ENCODE peak calls at places on chromosomes 16 and 17, in five cellular contexts. One of them, this sample, is unnamed.

GRCh38 chr16:50724237-50724747 is 17.6 kb upstream of the CYLD start:
- DNase-seq in GM13977: no peak
- DNase-seq in activated CD4-positive, CD25-positive, alpha-beta regulatory T cell: no peak
- DNase-seq in stimulated activated CD4-positive, alpha-beta T cell treated with anti-CD3 and anti-CD28 coated beads, TNF-alpha, amount 100 ng/mL, for 24 hours: no peak
- DNase-seq in astrocyte of the spinal cord: no peak
- DNase-seq in this sample: no peak

GRCh38 chr16:84985079-84986065 is 26.0 kb downstream of the ZDHHC7 start:
- DNase-seq in astrocyte of the spinal cord: peak
- DNase-seq in GM13977: no peak
- DNase-seq in stimulated activated CD4-positive, alpha-beta T cell treated with anti-CD3 and anti-CD28 coated beads, TNF-alpha, amount 100 ng/mL, for 24 hours: no peak
- DNase-seq in activated CD4-positive, CD25-positive, alpha-beta regulatory T cell: no peak
- DNase-seq in this sample: no peak

GRCh38 chr17:81002409-81003361 is 11.0 kb downstream of the CHMP6 start:
- DNase-seq in activated CD4-positive, CD25-positive, alpha-beta regulatory T cell: no peak
- DNase-seq in GM13977: peak
- DNase-seq in stimulated activated CD4-positive, alpha-beta T cell treated with anti-CD3 and anti-CD28 coated beads, TNF-alpha, amount 100 ng/mL, for 24 hours: no peak
- DNase-seq in astrocyte of the spinal cord: peak
- DNase-seq in this sample: peak

GRCh38 chr17:34601431-34601830 is 22.0 kb downstream of the TMEM132E start:
- DNase-seq in activated CD4-positive, CD25-positive, alpha-beta regulatory T cell: no peak
- DNase-seq in stimulated activated CD4-positive, alpha-beta T cell treated with anti-CD3 and anti-CD28 coated beads, TNF-alpha, amount 100 ng/mL, for 24 hours: no peak
- DNase-seq in astrocyte of the spinal cord: no peak
- DNase-seq in GM13977: no peak
- DNase-seq in this sample: no peak

GRCh38 chr16:52727878-52728277 is 180.9 kb upstream of the TOX3 start:
- DNase-seq in GM13977: no peak
- DNase-seq in activated CD4-positive, CD25-positive, alpha-beta regulatory T cell: no peak
- DNase-seq in astrocyte of the spinal cord: no peak
- DNase-seq in stimulated activated CD4-positive, alpha-beta T cell treated with anti-CD3 and anti-CD28 coated beads, TNF-alpha, amount 100 ng/mL, for 24 hours: no peak
- DNase-seq in this sample: no peak

GRCh38 chr17:77594416-77595209 is 363.9 kb upstream of the TNRC6C start:
- DNase-seq in GM13977: no peak
- DNase-seq in activated CD4-positive, CD25-positive, alpha-beta regulatory T cell: no peak
- DNase-seq in stimulated activated CD4-positive, alpha-beta T cell treated with anti-CD3 and anti-CD28 coated beads, TNF-alpha, amount 100 ng/mL, for 24 hours: no peak
- DNase-seq in astrocyte of the spinal cord: no peak
- DNase-seq in this sample: no peak

GRCh38 chr17:56707312-56708219 is 114.1 kb downstream of the NOG start:
- DNase-seq in astrocyte of the spinal cord: no peak
- DNase-seq in activated CD4-positive, CD25-positive, alpha-beta regulatory T cell: no peak
- DNase-seq in stimulated activated CD4-positive, alpha-beta T cell treated with anti-CD3 and anti-CD28 coated beads, TNF-alpha, amount 100 ng/mL, for 24 hours: no peak
- DNase-seq in GM13977: no peak
- DNase-seq in this sample: no peak

GRCh38 chr17:69608808-69609494 is 194.5 kb downstream of the MAP2K6 start:
- DNase-seq in astrocyte of the spinal cord: peak
- DNase-seq in GM13977: no peak
- DNase-seq in activated CD4-positive, CD25-positive, alpha-beta regulatory T cell: no peak
- DNase-seq in stimulated activated CD4-positive, alpha-beta T cell treated with anti-CD3 and anti-CD28 coated beads, TNF-alpha, amount 100 ng/mL, for 24 hours: no peak
- DNase-seq in this sample: no peak

GRCh38 chr17:49725453-49725852 is 17.7 kb upstream of the SLC35B1 start:
- DNase-seq in astrocyte of the spinal cord: no peak
- DNase-seq in GM13977: no peak
- DNase-seq in activated CD4-positive, CD25-positive, alpha-beta regulatory T cell: no peak
- DNase-seq in stimulated activated CD4-positive, alpha-beta T cell treated with anti-CD3 and anti-CD28 coated beads, TNF-alpha, amount 100 ng/mL, for 24 hours: no peak
- DNase-seq in this sample: no peak

GRCh38 chr16:71923941-71924690 is 28.8 kb downstream of the IST1 start:
- DNase-seq in astrocyte of the spinal cord: peak
- DNase-seq in GM13977: no peak
- DNase-seq in activated CD4-positive, CD25-positive, alpha-beta regulatory T cell: no peak
- DNase-seq in stimulated activated CD4-positive, alpha-beta T cell treated with anti-CD3 and anti-CD28 coated beads, TNF-alpha, amount 100 ng/mL, for 24 hours: no peak
- DNase-seq in this sample: no peak

GRCh38 chr16:30561212-30561816 is 3.1 kb upstream of the ZNF764 start:
- DNase-seq in GM13977: no peak
- DNase-seq in astrocyte of the spinal cord: no peak
- DNase-seq in stimulated activated CD4-positive, alpha-beta T cell treated with anti-CD3 and anti-CD28 coated beads, TNF-alpha, amount 100 ng/mL, for 24 hours: no peak
- DNase-seq in activated CD4-positive, CD25-positive, alpha-beta regulatory T cell: no peak
- DNase-seq in this sample: no peak

GRCh38 chr17:83196088-83196765 is 116.8 kb downstream of the METRNL start:
- DNase-seq in astrocyte of the spinal cord: peak
- DNase-seq in stimulated activated CD4-positive, alpha-beta T cell treated with anti-CD3 and anti-CD28 coated beads, TNF-alpha, amount 100 ng/mL, for 24 hours: no peak
- DNase-seq in activated CD4-positive, CD25-positive, alpha-beta regulatory T cell: no peak
- DNase-seq in GM13977: no peak
- DNase-seq in this sample: no peak

GRCh38 chr17:81641825-81642489 is 5.0 kb downstream of the TSPAN10 start:
- DNase-seq in activated CD4-positive, CD25-positive, alpha-beta regulatory T cell: no peak
- DNase-seq in stimulated activated CD4-positive, alpha-beta T cell treated with anti-CD3 and anti-CD28 coated beads, TNF-alpha, amount 100 ng/mL, for 24 hours: no peak
- DNase-seq in GM13977: no peak
- DNase-seq in astrocyte of the spinal cord: peak
- DNase-seq in this sample: no peak

GRCh38 chr16:67806428-67807147 is at the start of the genes RANBP10 and TSNAXIP1:
- DNase-seq in activated CD4-positive, CD25-positive, alpha-beta regulatory T cell: peak
- DNase-seq in astrocyte of the spinal cord: peak
- DNase-seq in stimulated activated CD4-positive, alpha-beta T cell treated with anti-CD3 and anti-CD28 coated beads, TNF-alpha, amount 100 ng/mL, for 24 hours: peak
- DNase-seq in GM13977: peak
- DNase-seq in this sample: peak

GRCh38 chr16:27985981-27986380 is 77.5 kb downstream of the GSG1L start:
- DNase-seq in astrocyte of the spinal cord: no peak
- DNase-seq in stimulated activated CD4-positive, alpha-beta T cell treated with anti-CD3 and anti-CD28 coated beads, TNF-alpha, amount 100 ng/mL, for 24 hours: no peak
- DNase-seq in activated CD4-positive, CD25-positive, alpha-beta regulatory T cell: no peak
- DNase-seq in GM13977: no peak
- DNase-seq in this sample: no peak

GRCh38 chr16:54937673-54938350 is 7.1 kb downstream of the IRX5 start:
- DNase-seq in activated CD4-positive, CD25-positive, alpha-beta regulatory T cell: no peak
- DNase-seq in GM13977: no peak
- DNase-seq in stimulated activated CD4-positive, alpha-beta T cell treated with anti-CD3 and anti-CD28 coated beads, TNF-alpha, amount 100 ng/mL, for 24 hours: no peak
- DNase-seq in astrocyte of the spinal cord: no peak
- DNase-seq in this sample: no peak

GRCh38 chr17:66306413-66306812 is 4.0 kb downstream of the PRKCA start:
- DNase-seq in GM13977: no peak
- DNase-seq in astrocyte of the spinal cord: peak
- DNase-seq in activated CD4-positive, CD25-positive, alpha-beta regulatory T cell: no peak
- DNase-seq in stimulated activated CD4-positive, alpha-beta T cell treated with anti-CD3 and anti-CD28 coated beads, TNF-alpha, amount 100 ng/mL, for 24 hours: no peak
- DNase-seq in this sample: no peak

GRCh38 chr17:42059815-42060214 is 9.4 kb upstream of the C17orf113 start:
- DNase-seq in astrocyte of the spinal cord: no peak
- DNase-seq in GM13977: no peak
- DNase-seq in stimulated activated CD4-positive, alpha-beta T cell treated with anti-CD3 and anti-CD28 coated beads, TNF-alpha, amount 100 ng/mL, for 24 hours: no peak
- DNase-seq in activated CD4-positive, CD25-positive, alpha-beta regulatory T cell: no peak
- DNase-seq in this sample: no peak

GRCh38 chr16:56273615-56274014 is 82.3 kb downstream of the GNAO1 start:
- DNase-seq in activated CD4-positive, CD25-positive, alpha-beta regulatory T cell: no peak
- DNase-seq in stimulated activated CD4-positive, alpha-beta T cell treated with anti-CD3 and anti-CD28 coated beads, TNF-alpha, amount 100 ng/mL, for 24 hours: no peak
- DNase-seq in astrocyte of the spinal cord: no peak
- DNase-seq in GM13977: no peak
- DNase-seq in this sample: no peak

GRCh38 chr16:2708955-2709587 is 11.0 kb downstream of the PRSS27 start:
- DNase-seq in activated CD4-positive, CD25-positive, alpha-beta regulatory T cell: no peak
- DNase-seq in astrocyte of the spinal cord: no peak
- DNase-seq in GM13977: no peak
- DNase-seq in stimulated activated CD4-positive, alpha-beta T cell treated with anti-CD3 and anti-CD28 coated beads, TNF-alpha, amount 100 ng/mL, for 24 hours: no peak
- DNase-seq in this sample: no peak

GRCh38 chr17:8698142-8699050 is 46.2 kb downstream of the CCDC42 start:
- DNase-seq in astrocyte of the spinal cord: peak
- DNase-seq in activated CD4-positive, CD25-positive, alpha-beta regulatory T cell: no peak
- DNase-seq in stimulated activated CD4-positive, alpha-beta T cell treated with anti-CD3 and anti-CD28 coated beads, TNF-alpha, amount 100 ng/mL, for 24 hours: no peak
- DNase-seq in GM13977: no peak
- DNase-seq in this sample: no peak

GRCh38 chr17:71251276-71251675 is 869.5 kb upstream of the SOX9 start:
- DNase-seq in stimulated activated CD4-positive, alpha-beta T cell treated with anti-CD3 and anti-CD28 coated beads, TNF-alpha, amount 100 ng/mL, for 24 hours: no peak
- DNase-seq in activated CD4-positive, CD25-positive, alpha-beta regulatory T cell: no peak
- DNase-seq in GM13977: no peak
- DNase-seq in astrocyte of the spinal cord: peak
- DNase-seq in this sample: no peak

GRCh38 chr17:64165347-64165746 is 35.4 kb upstream of the ERN1 start:
- DNase-seq in activated CD4-positive, CD25-positive, alpha-beta regulatory T cell: no peak
- DNase-seq in stimulated activated CD4-positive, alpha-beta T cell treated with anti-CD3 and anti-CD28 coated beads, TNF-alpha, amount 100 ng/mL, for 24 hours: no peak
- DNase-seq in astrocyte of the spinal cord: no peak
- DNase-seq in GM13977: no peak
- DNase-seq in this sample: no peak

GRCh38 chr16:57694191-57694555 is 433 bp upstream of the DRC7 start:
- DNase-seq in stimulated activated CD4-positive, alpha-beta T cell treated with anti-CD3 and anti-CD28 coated beads, TNF-alpha, amount 100 ng/mL, for 24 hours: no peak
- DNase-seq in activated CD4-positive, CD25-positive, alpha-beta regulatory T cell: no peak
- DNase-seq in astrocyte of the spinal cord: no peak
- DNase-seq in GM13977: no peak
- DNase-seq in this sample: no peak

GRCh38 chr16:56643080-56643778 is 4.8 kb downstream of the MT1A start:
- DNase-seq in activated CD4-positive, CD25-positive, alpha-beta regulatory T cell: peak
- DNase-seq in GM13977: peak
- DNase-seq in stimulated activated CD4-positive, alpha-beta T cell treated with anti-CD3 and anti-CD28 coated beads, TNF-alpha, amount 100 ng/mL, for 24 hours: peak
- DNase-seq in astrocyte of the spinal cord: no peak
- DNase-seq in this sample: no peak

GRCh38 chr16:50667497-50668367 is 13.4 kb downstream of the SNX20 start:
- DNase-seq in astrocyte of the spinal cord: no peak
- DNase-seq in GM13977: no peak
- DNase-seq in stimulated activated CD4-positive, alpha-beta T cell treated with anti-CD3 and anti-CD28 coated beads, TNF-alpha, amount 100 ng/mL, for 24 hours: no peak
- DNase-seq in activated CD4-positive, CD25-positive, alpha-beta regulatory T cell: no peak
- DNase-seq in this sample: no peak

GRCh38 chr17:2792541-2793169 is 3.6 kb upstream of the RAP1GAP2 start:
- DNase-seq in GM13977: peak
- DNase-seq in astrocyte of the spinal cord: no peak
- DNase-seq in stimulated activated CD4-positive, alpha-beta T cell treated with anti-CD3 and anti-CD28 coated beads, TNF-alpha, amount 100 ng/mL, for 24 hours: no peak
- DNase-seq in activated CD4-positive, CD25-positive, alpha-beta regulatory T cell: no peak
- DNase-seq in this sample: no peak

GRCh38 chr16:495127-495748 is 32.3 kb upstream of the CAPN15 start:
- DNase-seq in activated CD4-positive, CD25-positive, alpha-beta regulatory T cell: no peak
- DNase-seq in GM13977: peak
- DNase-seq in astrocyte of the spinal cord: no peak
- DNase-seq in stimulated activated CD4-positive, alpha-beta T cell treated with anti-CD3 and anti-CD28 coated beads, TNF-alpha, amount 100 ng/mL, for 24 hours: no peak
- DNase-seq in this sample: no peak

GRCh38 chr17:64058547-64059115 is 38.2 kb upstream of the ICAM2 start:
- DNase-seq in stimulated activated CD4-positive, alpha-beta T cell treated with anti-CD3 and anti-CD28 coated beads, TNF-alpha, amount 100 ng/mL, for 24 hours: no peak
- DNase-seq in astrocyte of the spinal cord: no peak
- DNase-seq in activated CD4-positive, CD25-positive, alpha-beta regulatory T cell: no peak
- DNase-seq in GM13977: no peak
- DNase-seq in this sample: no peak

GRCh38 chr16:21167929-21168602 is 9.6 kb downstream of the LDAF1 start:
- DNase-seq in activated CD4-positive, CD25-positive, alpha-beta regulatory T cell: no peak
- DNase-seq in stimulated activated CD4-positive, alpha-beta T cell treated with anti-CD3 and anti-CD28 coated beads, TNF-alpha, amount 100 ng/mL, for 24 hours: no peak
- DNase-seq in astrocyte of the spinal cord: no peak
- DNase-seq in GM13977: no peak
- DNase-seq in this sample: no peak

GRCh38 chr16:78513838-78514237 is 414.4 kb downstream of the WWOX start:
- DNase-seq in stimulated activated CD4-positive, alpha-beta T cell treated with anti-CD3 and anti-CD28 coated beads, TNF-alpha, amount 100 ng/mL, for 24 hours: no peak
- DNase-seq in activated CD4-positive, CD25-positive, alpha-beta regulatory T cell: no peak
- DNase-seq in astrocyte of the spinal cord: no peak
- DNase-seq in GM13977: no peak
- DNase-seq in this sample: no peak

GRCh38 chr17:28219771-28220170 is 99.2 kb upstream of the TMEM97 start:
- DNase-seq in GM13977: no peak
- DNase-seq in stimulated activated CD4-positive, alpha-beta T cell treated with anti-CD3 and anti-CD28 coated beads, TNF-alpha, amount 100 ng/mL, for 24 hours: no peak
- DNase-seq in astrocyte of the spinal cord: no peak
- DNase-seq in activated CD4-positive, CD25-positive, alpha-beta regulatory T cell: no peak
- DNase-seq in this sample: no peak

GRCh38 chr17:82933006-82933310 is 93.1 kb upstream of the ZNF750 start:
- DNase-seq in astrocyte of the spinal cord: no peak
- DNase-seq in activated CD4-positive, CD25-positive, alpha-beta regulatory T cell: no peak
- DNase-seq in stimulated activated CD4-positive, alpha-beta T cell treated with anti-CD3 and anti-CD28 coated beads, TNF-alpha, amount 100 ng/mL, for 24 hours: no peak
- DNase-seq in GM13977: no peak
- DNase-seq in this sample: no peak

GRCh38 chr16:87186876-87187533 is 130.2 kb downstream of the C16orf95 start:
- DNase-seq in stimulated activated CD4-positive, alpha-beta T cell treated with anti-CD3 and anti-CD28 coated beads, TNF-alpha, amount 100 ng/mL, for 24 hours: no peak
- DNase-seq in astrocyte of the spinal cord: no peak
- DNase-seq in activated CD4-positive, CD25-positive, alpha-beta regulatory T cell: no peak
- DNase-seq in GM13977: no peak
- DNase-seq in this sample: no peak

GRCh38 chr17:44581868-44582267 is 24.6 kb downstream of the FZD2 start:
- DNase-seq in GM13977: no peak
- DNase-seq in astrocyte of the spinal cord: no peak
- DNase-seq in activated CD4-positive, CD25-positive, alpha-beta regulatory T cell: no peak
- DNase-seq in stimulated activated CD4-positive, alpha-beta T cell treated with anti-CD3 and anti-CD28 coated beads, TNF-alpha, amount 100 ng/mL, for 24 hours: no peak
- DNase-seq in this sample: no peak

GRCh38 chr17:39462644-39463375 is 1.5 kb downstream of the CDK12 start:
- DNase-seq in astrocyte of the spinal cord: no peak
- DNase-seq in activated CD4-positive, CD25-positive, alpha-beta regulatory T cell: no peak
- DNase-seq in stimulated activated CD4-positive, alpha-beta T cell treated with anti-CD3 and anti-CD28 coated beads, TNF-alpha, amount 100 ng/mL, for 24 hours: no peak
- DNase-seq in GM13977: no peak
- DNase-seq in this sample: no peak

This sample was measured in NCI-H187.